ENCODE peak calls at places on chromosomes 1 and 21, in seven cellular contexts. One of them, this sample, is unnamed.

GRCh38 chr1:85444381-85444780 is 20.6 kb downstream of the DDAH1 start:
- DNase-seq in K562: no peak
- DNase-seq in HCT116: no peak
- DNase-seq in GM12878: no peak
- DNase-seq in SK-N-SH: no peak
- DNase-seq in H1: no peak
- DNase-seq in NT2/D1: no peak
- DNase-seq in this sample: no peak

GRCh38 chr1:200625381-200625824 is 4.9 kb upstream of the KIF14 start:
- DNase-seq in K562: no peak
- DNase-seq in HCT116: no peak
- DNase-seq in GM12878: peak
- DNase-seq in SK-N-SH: no peak
- DNase-seq in H1: no peak
- DNase-seq in NT2/D1: no peak
- DNase-seq in this sample: no peak

GRCh38 chr1:13583592-13583963 is at the start of gene PDPN:
- DNase-seq in K562: no peak
- DNase-seq in HCT116: no peak
- DNase-seq in GM12878: no peak
- DNase-seq in SK-N-SH: no peak
- DNase-seq in H1: peak
- DNase-seq in NT2/D1: peak
- DNase-seq in this sample: no peak

GRCh38 chr1:108009603-108010195 is 44.7 kb upstream of the VAV3 start:
- DNase-seq in K562: no peak
- DNase-seq in HCT116: no peak
- DNase-seq in GM12878: no peak
- DNase-seq in SK-N-SH: no peak
- DNase-seq in H1: no peak
- DNase-seq in NT2/D1: no peak
- DNase-seq in this sample: no peak

GRCh38 chr1:25692560-25692959 is 76.0 kb downstream of the MAN1C1 start:
- DNase-seq in K562: peak
- DNase-seq in HCT116: no peak
- DNase-seq in GM12878: no peak
- DNase-seq in SK-N-SH: peak
- DNase-seq in H1: no peak
- DNase-seq in NT2/D1: no peak
- DNase-seq in this sample: no peak

GRCh38 chr1:48572632-48573258 is 100.7 kb upstream of the SPATA6 start:
- DNase-seq in K562: peak
- DNase-seq in HCT116: peak
- DNase-seq in GM12878: no peak
- DNase-seq in SK-N-SH: peak
- DNase-seq in H1: peak
- DNase-seq in NT2/D1: peak
- DNase-seq in this sample: peak

GRCh38 chr21:31145271-31145801 is 107.1 kb upstream of the KRTAP19-8 start:
- DNase-seq in K562: no peak
- DNase-seq in HCT116: no peak
- DNase-seq in GM12878: no peak
- DNase-seq in SK-N-SH: no peak
- DNase-seq in H1: no peak
- DNase-seq in NT2/D1: no peak
- DNase-seq in this sample: no peak

GRCh38 chr1:11301593-11301992 is 28.6 kb downstream of the UBIAD1 start:
- DNase-seq in K562: no peak
- DNase-seq in HCT116: no peak
- DNase-seq in GM12878: no peak
- DNase-seq in SK-N-SH: peak
- DNase-seq in H1: no peak
- DNase-seq in NT2/D1: no peak
- DNase-seq in this sample: no peak

GRCh38 chr1:29653886-29654450 is 417.6 kb downstream of the PTPRU start:
- DNase-seq in K562: no peak
- DNase-seq in HCT116: no peak
- DNase-seq in GM12878: no peak
- DNase-seq in SK-N-SH: no peak
- DNase-seq in H1: no peak
- DNase-seq in NT2/D1: no peak
- DNase-seq in this sample: no peak

GRCh38 chr1:55718758-55719671 is 503.9 kb upstream of the USP24 start:
- DNase-seq in K562: no peak
- DNase-seq in HCT116: no peak
- DNase-seq in GM12878: no peak
- DNase-seq in SK-N-SH: no peak
- DNase-seq in H1: peak
- DNase-seq in NT2/D1: peak
- DNase-seq in this sample: peak

GRCh38 chr1:41272601-41273000 is 30.5 kb upstream of the SCMH1 start:
- DNase-seq in K562: no peak
- DNase-seq in HCT116: no peak
- DNase-seq in GM12878: no peak
- DNase-seq in SK-N-SH: no peak
- DNase-seq in H1: no peak
- DNase-seq in NT2/D1: no peak
- DNase-seq in this sample: no peak

GRCh38 chr1:93827633-93828436 is 51.2 kb downstream of the DNTTIP2 start:
- DNase-seq in K562: no peak
- DNase-seq in HCT116: no peak
- DNase-seq in GM12878: no peak
- DNase-seq in SK-N-SH: no peak
- DNase-seq in H1: no peak
- DNase-seq in NT2/D1: no peak
- DNase-seq in this sample: peak

GRCh38 chr21:43665879-43666278 is 6.5 kb downstream of the RRP1B start:
- DNase-seq in K562: no peak
- DNase-seq in HCT116: no peak
- DNase-seq in GM12878: no peak
- DNase-seq in SK-N-SH: no peak
- DNase-seq in H1: no peak
- DNase-seq in NT2/D1: no peak
- DNase-seq in this sample: no peak
- TF ChIP-seq YY1 in K562: no peak
- TF ChIP-seq YY1 in HCT116: no peak
- TF ChIP-seq YY1 in GM12878: no peak
- TF ChIP-seq YY1 in SK-N-SH: no peak
- TF ChIP-seq YY1 in H1: no peak
- TF ChIP-seq YY1 in NT2/D1: no peak
- TF ChIP-seq YY1 in this sample: no peak

DNA sequence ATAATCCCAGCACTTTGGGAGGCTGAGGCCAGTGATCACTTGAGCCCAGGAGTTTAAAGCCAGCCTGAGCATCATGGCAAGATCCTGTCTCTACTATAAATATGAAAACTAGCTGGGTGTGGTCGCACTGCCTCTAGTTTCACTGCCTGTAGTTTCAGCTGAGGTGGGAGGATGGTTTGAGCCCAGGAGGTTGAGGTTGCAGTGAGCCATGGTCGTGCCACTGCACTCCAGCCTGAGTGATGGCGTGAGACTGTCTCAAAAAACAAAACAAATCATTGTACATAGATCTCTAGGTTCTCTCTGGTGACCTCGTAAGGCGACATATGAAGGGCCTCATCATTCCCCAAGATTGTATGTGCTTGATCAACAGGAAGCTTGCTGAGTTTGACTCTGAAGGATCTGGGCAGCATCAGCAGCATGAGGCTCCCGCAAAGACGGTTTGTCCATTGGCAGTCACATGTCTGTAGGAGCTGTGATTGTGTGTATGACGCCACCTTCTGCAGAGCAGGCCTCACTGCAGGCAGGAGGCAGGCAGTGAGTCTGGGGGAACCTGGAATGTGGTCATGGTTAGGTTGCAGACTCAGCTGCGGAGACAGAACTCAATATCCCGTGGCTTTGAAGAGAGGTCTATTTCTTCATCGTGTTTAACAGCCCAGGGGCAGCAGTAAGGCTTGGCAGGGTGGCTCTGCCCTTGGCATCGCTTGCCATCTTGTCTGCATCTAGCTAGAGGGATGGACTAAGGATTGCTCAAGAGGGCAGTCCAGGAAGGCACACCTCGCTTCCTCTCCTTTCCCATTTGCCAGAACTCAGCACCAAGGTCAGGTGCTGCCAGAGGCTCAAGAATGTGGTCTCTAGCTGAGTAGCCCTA is 13.9 kb downstream of the ATP5PO start:
- DNase-seq in K562: no peak
- DNase-seq in HCT116: peak
- DNase-seq in GM12878: no peak
- DNase-seq in SK-N-SH: peak
- DNase-seq in H1: peak
- DNase-seq in NT2/D1: peak
- DNase-seq in this sample: peak
- TF ChIP-seq YY1 in K562: no peak
- TF ChIP-seq YY1 in HCT116: no peak
- TF ChIP-seq YY1 in GM12878: no peak
- TF ChIP-seq YY1 in SK-N-SH: no peak
- TF ChIP-seq YY1 in H1: no peak
- TF ChIP-seq YY1 in NT2/D1: no peak
- TF ChIP-seq YY1 in this sample: no peak

DNA sequence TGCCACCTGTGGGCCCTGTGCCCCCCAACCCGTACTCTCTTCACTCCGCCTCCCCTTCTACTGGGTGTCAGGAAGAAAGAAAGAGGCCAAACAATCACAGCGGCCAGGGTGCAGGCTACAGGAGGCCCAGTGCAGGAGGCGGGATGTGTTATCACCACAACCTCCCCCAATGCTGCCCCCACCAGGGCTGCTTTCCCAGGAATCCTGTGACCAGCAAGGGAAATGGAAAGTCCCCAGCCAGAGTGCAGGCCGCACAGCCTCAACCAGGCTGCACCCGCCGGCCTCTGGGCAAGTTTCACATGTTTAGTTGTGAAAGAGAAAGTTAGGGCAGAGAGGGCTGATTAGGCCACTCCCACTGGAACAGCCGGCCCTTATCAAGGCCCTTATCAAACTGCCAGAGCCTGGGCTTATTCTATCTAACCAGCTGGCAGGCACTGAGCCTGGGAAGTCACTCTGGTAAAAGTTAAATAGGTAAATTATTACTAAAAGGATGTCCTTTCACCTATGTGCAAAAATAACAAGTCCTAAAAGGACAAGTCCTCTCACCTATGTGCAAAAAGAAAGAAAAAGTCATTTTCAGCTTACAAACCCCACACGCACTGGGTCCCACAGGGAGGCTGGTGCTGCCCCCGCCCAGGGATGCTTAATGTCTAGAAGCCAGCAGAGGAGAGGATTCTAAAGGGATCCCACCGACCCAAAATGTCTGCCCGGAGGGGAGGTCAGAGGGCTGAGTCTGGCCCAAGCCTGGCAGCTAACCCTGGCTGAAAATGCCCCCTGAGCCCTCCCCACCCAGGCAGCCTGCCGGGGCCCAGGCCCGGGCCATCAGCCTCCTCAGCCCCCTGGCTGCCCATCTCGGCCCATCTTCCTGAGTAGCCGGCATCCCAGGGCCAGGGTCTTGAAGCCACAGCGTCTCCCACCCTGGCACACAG is 33.7 kb downstream of the ACOT7 start:
- DNase-seq in K562: peak
- DNase-seq in HCT116: no peak
- DNase-seq in GM12878: peak
- DNase-seq in SK-N-SH: peak
- DNase-seq in H1: no peak
- DNase-seq in NT2/D1: no peak
- DNase-seq in this sample: peak
- TF ChIP-seq YY1 in K562: no peak
- TF ChIP-seq YY1 in HCT116: no peak
- TF ChIP-seq YY1 in GM12878: no peak
- TF ChIP-seq YY1 in SK-N-SH: no peak
- TF ChIP-seq YY1 in H1: no peak
- TF ChIP-seq YY1 in NT2/D1: no peak
- TF ChIP-seq YY1 in this sample: no peak

DNA sequence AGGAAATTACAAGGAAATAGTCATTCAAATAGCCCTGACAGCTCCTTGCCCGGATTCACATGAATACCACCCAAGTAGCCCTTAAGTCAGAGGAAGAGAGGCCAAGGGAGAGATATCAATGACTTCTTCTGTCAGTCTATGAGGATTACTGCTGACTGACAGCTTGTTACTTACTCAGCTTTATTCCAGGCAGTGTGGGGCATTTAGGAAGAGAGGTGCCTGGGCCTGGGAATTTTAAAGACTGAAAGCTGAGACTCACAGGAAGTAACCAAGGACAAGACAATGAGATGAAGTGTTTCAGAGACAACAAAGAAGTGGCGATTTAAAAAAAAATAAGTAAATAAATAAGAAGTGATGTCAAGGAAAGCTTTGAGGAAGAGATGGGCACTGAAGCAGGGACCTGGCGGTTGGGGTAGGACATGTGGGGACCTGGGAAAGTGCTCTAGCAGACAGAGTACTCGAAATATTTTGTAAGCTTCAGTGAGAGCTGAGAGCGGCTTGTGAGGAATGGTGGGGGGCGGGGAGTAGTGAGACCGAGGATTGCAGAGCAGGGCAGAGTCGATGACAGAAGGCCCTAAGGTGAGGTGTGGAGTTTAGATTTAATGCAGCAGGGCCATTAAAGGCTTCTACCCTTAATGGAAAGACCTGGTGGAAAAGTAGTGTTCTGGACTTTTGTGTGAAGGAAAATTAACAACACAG is 58.9 kb downstream of the ST3GAL3 start:
- DNase-seq in K562: no peak
- DNase-seq in HCT116: no peak
- DNase-seq in GM12878: no peak
- DNase-seq in SK-N-SH: no peak
- DNase-seq in H1: no peak
- DNase-seq in NT2/D1: peak
- DNase-seq in this sample: no peak
- TF ChIP-seq YY1 in K562: no peak
- TF ChIP-seq YY1 in HCT116: no peak
- TF ChIP-seq YY1 in GM12878: no peak
- TF ChIP-seq YY1 in SK-N-SH: no peak
- TF ChIP-seq YY1 in H1: no peak
- TF ChIP-seq YY1 in NT2/D1: no peak
- TF ChIP-seq YY1 in this sample: no peak

DNA sequence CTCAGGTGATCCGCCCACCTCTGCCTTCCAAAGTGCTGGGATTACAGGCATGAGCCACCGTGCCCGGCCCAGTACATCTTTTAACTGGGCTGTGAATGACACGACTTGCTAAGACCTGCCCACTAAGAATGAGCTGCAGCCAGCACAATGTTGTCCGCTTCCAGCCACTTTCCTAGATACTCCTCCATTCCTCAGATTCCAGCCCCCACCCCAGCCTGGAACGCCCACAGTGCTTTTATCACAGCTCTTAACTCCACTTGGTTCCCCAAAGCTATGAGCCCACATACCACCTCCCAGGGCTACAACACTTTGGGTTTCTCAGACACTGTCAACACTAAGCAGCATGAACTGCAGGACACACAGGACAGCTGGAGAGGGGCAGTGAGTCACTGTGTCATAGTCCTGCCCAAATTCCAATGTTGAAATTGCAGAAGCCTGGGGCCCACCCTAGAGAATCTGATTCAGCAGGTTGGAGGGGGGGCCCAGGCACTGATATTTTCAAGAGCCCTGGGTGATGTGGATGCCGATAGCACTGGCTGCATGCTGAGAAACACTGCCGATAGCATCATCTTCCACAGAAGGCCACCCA is 58.0 kb downstream of the ACBD3 start:
- DNase-seq in K562: no peak
- DNase-seq in HCT116: no peak
- DNase-seq in GM12878: no peak
- DNase-seq in SK-N-SH: peak
- DNase-seq in H1: no peak
- DNase-seq in NT2/D1: no peak
- DNase-seq in this sample: peak
- TF ChIP-seq YY1 in K562: no peak
- TF ChIP-seq YY1 in HCT116: no peak
- TF ChIP-seq YY1 in GM12878: no peak
- TF ChIP-seq YY1 in SK-N-SH: no peak
- TF ChIP-seq YY1 in H1: no peak
- TF ChIP-seq YY1 in NT2/D1: no peak
- TF ChIP-seq YY1 in this sample: no peak